ENCODE peak calls at places on chromosomes 4 and X, in six cellular contexts. T, X, Z, Q, O and F are unnamed samples. For H3K9me3, the result is how much of the 10 kb centered on the place peaks cover.

GRCh38 chr4:20422398-20422797 is 170.7 kb downstream of the SLIT2 start:
- DNase-seq in T (no peak), X (peak), Z (no peak), Q (peak), O (no peak), F (peak)

GRCh38 chr4:176013466-176014247 is 52.0 kb upstream of the WDR17 start:
- DNase-seq in T (no peak), X (no peak), Z (no peak), Q (no peak), O (no peak), F (no peak)

GRCh38 chr4:20203508-20203907 is 48.2 kb upstream of the SLIT2 start:
- DNase-seq in T (no peak), X (no peak), Z (no peak), Q (peak), O (no peak), F (peak)

GRCh38 chrX:34586936-34587335 is 70.1 kb downstream of the TMEM47 start:
- DNase-seq in T (no peak), X (no peak), Z (no peak), Q (no peak), O (no peak), F (no peak)

GRCh38 chr4:139164731-139165130 is 12.3 kb downstream of the ELF2 start:
- DNase-seq in T (no peak), X (no peak), Z (no peak), Q (no peak), O (no peak), F (no peak)

GRCh38 chr4:151417164-151417571 is 8.2 kb downstream of the FHIP1A start:
- DNase-seq in T (no peak), X (no peak), Z (no peak), Q (no peak), O (peak), F (no peak)

GRCh38 chr4:133154725-133155124 is 5.6 kb downstream of the PCDH10 start:
- DNase-seq in T (no peak), X (no peak), Z (no peak), Q (peak), O (no peak), F (no peak)

GRCh38 chr4:39698424-39699009 is 581 bp downstream of the UBE2K start:
- DNase-seq in T (peak), X (no peak), Z (peak), Q (peak), O (peak), F (peak)

GRCh38 chr4:52574036-52574435 is 85.1 kb downstream of the USP46 start:
- DNase-seq in T (no peak), X (no peak), Z (no peak), Q (peak), O (no peak), F (no peak)

GRCh38 chr4:10879411-10880110 is 195.0 kb upstream of the CLNK start:
- DNase-seq in T (no peak), X (no peak), Z (no peak), Q (peak), O (no peak), F (no peak)

GRCh38 chrX:19593684-19594083 is 78.4 kb upstream of the MAP3K15 start:
- DNase-seq in T (no peak), X (peak), Z (no peak), Q (peak), O (no peak), F (no peak)

GRCh38 chrX:19589105-19589504 is 73.8 kb upstream of the MAP3K15 start:
- DNase-seq in T (no peak), X (no peak), Z (no peak), Q (no peak), O (no peak), F (no peak)

GRCh38 chrX:19595036-19595435 is 79.7 kb upstream of the MAP3K15 start:
- DNase-seq in T (no peak), X (no peak), Z (no peak), Q (no peak), O (no peak), F (no peak)

DNA sequence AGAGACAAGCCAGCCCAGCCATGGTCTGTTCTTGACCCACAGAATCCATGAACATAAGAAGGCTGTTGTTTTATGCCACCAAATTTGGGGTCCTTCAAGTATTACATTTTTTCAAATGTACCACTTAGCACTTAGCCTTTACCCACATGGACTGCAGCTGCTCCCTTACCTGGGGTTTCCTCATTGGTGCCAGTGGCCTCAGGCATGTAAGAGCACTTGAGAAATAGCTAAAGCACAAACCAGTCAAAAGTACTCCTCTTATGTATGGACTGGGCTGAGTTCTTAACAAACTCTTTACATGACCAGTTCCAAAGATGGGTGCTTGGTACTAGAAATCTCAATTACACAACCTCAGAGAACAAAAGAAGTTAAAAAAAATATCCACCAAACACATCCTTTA is 77.6 kb upstream of the MAP3K15 start:
- DNase-seq in T (no peak), X (no peak), Z (no peak), Q (no peak), O (no peak), F (no peak)
- H3K27ac ChIP-seq in T (no peak), X (no peak), Z (no peak), Q (no peak), O (no peak), F (no peak)

GRCh38 chr4:4974727-4975126 is 44.5 kb downstream of the CYTL1 start:
- DNase-seq in T (no peak), X (no peak), Z (no peak), Q (no peak), O (no peak), F (no peak)
- H3K9me3 ChIP-seq in T (under half), X (under half), Z (under half), Q (under half), O (under half), F (under half)

DNA sequence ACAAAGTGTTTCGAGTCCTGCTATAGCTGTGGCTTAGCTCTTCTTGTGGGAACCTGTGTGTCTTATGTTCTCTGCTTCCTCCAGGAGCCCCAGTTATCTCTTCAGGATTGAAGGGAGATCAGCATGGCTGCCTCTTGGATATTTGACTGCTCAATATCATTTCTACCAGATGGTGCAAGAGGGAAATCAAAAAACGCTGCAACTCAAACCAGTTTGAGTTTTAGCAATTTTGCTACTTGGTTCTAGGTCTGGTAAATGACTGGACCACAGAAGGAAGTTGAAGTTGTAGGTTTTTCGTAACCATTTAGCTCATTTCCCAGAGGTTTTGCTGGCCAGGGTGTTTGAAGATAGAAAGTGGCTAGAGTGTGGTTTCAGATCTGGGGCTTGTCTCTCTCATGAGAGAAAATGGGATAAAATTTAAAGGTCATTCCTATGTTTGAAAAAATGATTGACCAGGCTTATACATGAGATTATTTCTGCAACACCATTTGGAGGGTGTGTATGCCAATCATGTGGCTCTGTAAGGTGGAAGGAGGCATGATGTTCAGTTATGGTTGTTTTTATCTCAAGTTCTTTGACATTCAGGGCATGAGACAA is 210.4 kb downstream of the SPRY1 start:
- DNase-seq in T (no peak), X (peak), Z (no peak), Q (no peak), O (no peak), F (no peak)
- H3K27ac ChIP-seq in T (no peak), X (no peak), Z (no peak), Q (no peak), O (no peak), F (no peak)

GRCh38 chr4:85951-86350 is 32.8 kb downstream of the ZNF595 start:
- DNase-seq in T (no peak), X (no peak), Z (no peak), Q (no peak), O (no peak), F (no peak)
- H3K9me3 ChIP-seq in T (under half), X (half or more), Z (half or more), Q (under half), O (half or more), F (under half)

DNA sequence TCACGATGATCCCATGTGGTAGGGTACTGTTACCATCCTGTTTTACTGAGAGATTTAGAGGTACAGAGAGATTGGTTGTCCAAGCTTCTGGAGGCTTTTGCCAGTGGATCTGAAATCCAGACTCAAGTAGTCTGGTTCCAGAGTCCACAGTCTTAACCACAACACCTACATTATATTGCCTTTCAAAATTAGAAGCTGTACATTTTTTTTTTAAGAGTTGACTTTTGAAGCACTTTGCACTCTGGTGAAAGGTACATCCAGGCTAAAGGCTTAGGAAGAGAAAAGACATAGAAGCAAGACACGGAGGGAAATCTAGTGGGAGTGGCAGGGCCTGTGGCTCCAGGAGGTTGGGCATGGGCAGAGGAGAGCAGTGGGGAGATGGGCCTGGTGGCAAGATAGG is 122.1 kb downstream of the AFF1 start:
- DNase-seq in T (no peak), X (no peak), Z (no peak), Q (no peak), O (no peak), F (no peak)
- H3K27ac ChIP-seq in T (peak), X (no peak), Z (no peak), Q (no peak), O (no peak), F (no peak)

DNA sequence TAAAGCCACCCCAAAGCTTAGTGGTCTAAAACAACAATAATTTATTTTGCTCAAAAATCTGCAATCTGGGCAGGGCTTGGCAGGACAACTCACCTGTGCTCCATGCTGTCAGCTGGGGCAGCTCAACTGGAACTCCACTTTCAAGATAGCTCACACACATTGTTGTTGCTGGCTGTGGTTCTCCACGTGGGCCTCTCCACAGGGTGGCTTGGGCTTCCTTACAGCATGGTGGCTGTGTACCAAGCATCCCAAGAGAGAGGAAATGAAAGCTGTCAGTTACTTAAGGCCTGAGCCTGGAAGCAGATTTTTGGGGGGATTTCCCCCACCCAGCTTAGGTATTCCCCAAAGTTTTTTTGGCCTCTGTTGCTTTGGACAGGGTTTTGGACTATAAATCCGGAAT is 81.1 kb downstream of the BCOR start:
- DNase-seq in T (no peak), X (no peak), Z (no peak), Q (no peak), O (no peak), F (no peak)
- H3K9me3 ChIP-seq in T (under half), X (under half), Z (under half), Q (under half), O (under half), F (under half)

DNA sequence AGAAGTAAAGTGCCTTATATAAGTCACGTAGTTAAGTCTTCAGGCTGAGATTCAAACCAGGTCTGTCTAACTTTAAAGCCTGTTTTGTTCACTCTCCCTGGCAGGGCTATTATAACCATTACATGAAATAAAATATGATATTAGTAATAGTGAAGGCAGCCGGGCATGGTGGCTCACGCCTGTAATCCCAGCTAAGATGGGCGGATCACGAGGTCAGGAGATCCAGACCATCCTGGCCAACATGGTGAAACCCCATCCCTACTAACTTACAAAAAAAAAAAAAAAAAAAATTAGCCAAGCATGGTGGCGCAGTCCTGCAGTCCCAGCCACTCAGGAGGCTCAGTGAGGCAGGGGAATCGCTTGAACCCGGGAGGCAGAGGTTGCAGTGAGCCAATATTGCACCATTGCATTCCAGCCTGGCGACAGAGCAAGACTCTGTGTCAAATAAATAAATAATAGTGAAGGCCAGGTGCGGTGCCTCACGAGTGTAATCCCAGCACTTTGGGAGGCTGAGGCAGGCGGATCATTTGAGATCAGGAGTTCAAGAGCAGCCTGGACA is 22.1 kb upstream of the SOWAHD start:
- DNase-seq in T (no peak), X (no peak), Z (no peak), Q (no peak), O (no peak), F (no peak)
- H3K27ac ChIP-seq in T (no peak), X (no peak), Z (no peak), Q (no peak), O (no peak), F (no peak)

DNA sequence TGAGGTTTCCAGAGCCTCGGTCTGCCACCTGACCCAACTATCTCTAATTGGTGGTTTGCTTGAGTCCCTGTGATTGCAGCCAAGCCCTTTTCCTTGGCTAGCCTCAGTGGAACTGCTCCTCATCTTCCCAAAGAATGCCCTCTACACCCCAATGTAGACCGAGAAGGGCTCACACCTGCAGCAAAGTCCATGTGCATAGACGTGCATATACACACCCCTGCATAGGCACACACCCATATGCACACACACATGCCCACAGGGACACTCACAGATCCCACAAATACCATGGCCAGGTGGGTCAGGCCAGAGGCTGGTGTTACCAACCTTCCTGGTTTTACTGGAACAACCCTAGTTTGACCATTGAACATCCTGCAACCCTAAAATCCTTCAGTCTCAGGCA is 332 bp downstream of the AWAT2 start:
- DNase-seq in T (no peak), X (no peak), Z (no peak), Q (no peak), O (no peak), F (no peak)
- H3K9me3 ChIP-seq in T (under half), X (under half), Z (under half), Q (under half), O (under half), F (under half)

DNA sequence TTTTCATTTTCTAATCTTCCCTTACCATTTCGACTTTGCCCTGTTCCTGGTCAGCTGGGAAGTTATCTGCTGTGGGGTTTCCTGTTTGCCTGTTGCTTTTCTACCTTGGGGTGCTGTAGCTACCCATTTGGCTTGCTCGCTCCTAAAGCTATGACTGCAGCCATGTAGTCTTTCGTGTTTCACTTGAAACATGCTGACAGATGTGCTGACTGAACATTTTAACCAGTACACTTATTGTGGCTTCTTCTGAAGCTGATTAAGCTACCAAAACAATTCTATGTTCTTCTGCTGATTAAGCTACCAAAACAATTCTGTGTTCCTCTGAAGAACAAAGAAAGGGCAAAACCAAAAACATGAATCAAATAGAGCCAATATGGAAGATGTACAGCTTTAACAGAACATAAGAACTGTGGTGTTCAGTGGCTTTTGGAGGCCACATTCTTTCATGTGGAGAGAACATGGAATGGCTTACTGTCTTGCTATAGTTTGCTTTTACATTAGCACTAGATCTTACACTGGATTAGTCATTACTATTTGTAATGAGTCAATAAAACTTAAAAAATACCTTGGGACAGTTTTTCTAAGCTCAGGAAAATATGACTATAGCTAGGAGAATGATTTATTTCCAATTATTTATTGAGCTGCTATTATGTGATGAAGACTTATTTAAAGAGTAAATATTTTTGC is 440.5 kb downstream of the SPRY1 start:
- DNase-seq in T (no peak), X (no peak), Z (no peak), Q (peak), O (no peak), F (no peak)
- H3K27ac ChIP-seq in T (no peak), X (no peak), Z (peak), Q (no peak), O (no peak), F (no peak)

GRCh38 chr4:105182211-105182610 is 35.5 kb downstream of the TET2 start:
- DNase-seq in T (no peak), X (no peak), Z (no peak), Q (no peak), O (no peak), F (no peak)

GRCh38 chr4:105186701-105187158 is 40.1 kb downstream of the TET2 start:
- DNase-seq in T (no peak), X (no peak), Z (no peak), Q (peak), O (no peak), F (no peak)

GRCh38 chr4:105179539-105180401 is 33.1 kb downstream of the TET2 start:
- DNase-seq in T (no peak), X (no peak), Z (no peak), Q (peak), O (no peak), F (no peak)

GRCh38 chr4:105184316-105184988 is 37.8 kb downstream of the TET2 start:
- DNase-seq in T (no peak), X (no peak), Z (no peak), Q (peak), O (no peak), F (no peak)

DNA sequence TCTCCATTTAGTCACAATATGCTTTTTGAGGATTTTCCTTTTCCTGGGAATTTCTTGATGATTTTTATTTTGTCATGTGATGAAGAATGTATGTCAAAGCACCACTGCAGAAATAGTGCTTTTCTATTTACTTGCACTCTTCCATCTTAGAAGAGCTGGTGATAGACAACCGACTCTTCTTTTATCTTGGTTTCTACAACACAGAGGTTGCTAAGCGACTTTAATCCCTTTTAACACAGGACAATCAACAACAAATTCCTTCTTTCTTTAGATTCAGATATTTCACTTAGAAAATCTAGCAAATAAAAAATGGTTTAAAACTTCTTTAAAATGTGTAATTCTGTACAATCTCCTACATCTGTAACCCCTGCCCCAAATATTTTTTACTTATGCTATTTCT is 34.6 kb downstream of the TET2 start:
- DNase-seq in T (no peak), X (no peak), Z (no peak), Q (no peak), O (no peak), F (no peak)
- H3K9me3 ChIP-seq in T (under half), X (under half), Z (under half), Q (under half), O (under half), F (under half)